ENCODE peak calls at places on chromosomes 4 and X, in five cellular contexts. G is GM23338, T is HCT116, N is HepG2, Q is GM12878. K is an unnamed sample.

GRCh38 chr4:141713771-141714445 is 77.5 kb downstream of the IL15 start:
- DNase-seq in G (peak), T (peak), N (no peak), Q (no peak), K (no peak)

GRCh38 chr4:41160010-41160789 is 54.1 kb downstream of the APBB2 start:
- DNase-seq in G (no peak), T (peak), N (no peak), Q (no peak), K (no peak)

GRCh38 chr4:101306225-101306624 is 41.1 kb downstream of the PPP3CA start:
- DNase-seq in G (peak), T (no peak), N (no peak), Q (no peak), K (no peak)

GRCh38 chrX:42466706-42467105 is 311.3 kb downstream of the PPP1R2C start:
- DNase-seq in G (no peak), T (no peak), N (no peak), Q (no peak), K (no peak)

GRCh38 chrX:54999717-55000598 is at the start of gene APEX2:
- DNase-seq in G (peak), T (peak), N (peak), Q (peak), K (peak)

GRCh38 chr4:61332671-61333070 is 132.5 kb downstream of the ADGRL3 start:
- DNase-seq in G (peak), T (no peak), N (no peak), Q (no peak), K (no peak)

GRCh38 chrX:1422135-1422465 is 30.2 kb upstream of the SLC25A6 start:
- DNase-seq in G (no peak), T (no peak), N (no peak), Q (no peak), K (no peak)

GRCh38 chrX:20217279-20217678 is 49.4 kb downstream of the RPS6KA3 start:
- DNase-seq in G (no peak), T (peak), N (no peak), Q (no peak), K (peak)

GRCh38 chr4:125702406-125702805 is 387.7 kb downstream of the FAT4 start:
- DNase-seq in G (no peak), T (no peak), N (no peak), Q (no peak), K (no peak)

GRCh38 chr4:18075823-18076433 is 54.4 kb upstream of the LCORL start:
- DNase-seq in G (peak), T (peak), N (peak), Q (no peak), K (no peak)

GRCh38 chr4:145097331-145097820 is 620 bp downstream of the ANAPC10 start:
- DNase-seq in G (no peak), T (no peak), N (no peak), Q (no peak), K (no peak)

GRCh38 chrX:17374619-17375360 is at the start of gene NHS:
- DNase-seq in G (peak), T (peak), N (no peak), Q (no peak), K (no peak)

GRCh38 chrX:107226766-107227165 is 20.4 kb downstream of the DNAAF6 start:
- DNase-seq in G (no peak), T (no peak), N (no peak), Q (no peak), K (no peak)

DNA sequence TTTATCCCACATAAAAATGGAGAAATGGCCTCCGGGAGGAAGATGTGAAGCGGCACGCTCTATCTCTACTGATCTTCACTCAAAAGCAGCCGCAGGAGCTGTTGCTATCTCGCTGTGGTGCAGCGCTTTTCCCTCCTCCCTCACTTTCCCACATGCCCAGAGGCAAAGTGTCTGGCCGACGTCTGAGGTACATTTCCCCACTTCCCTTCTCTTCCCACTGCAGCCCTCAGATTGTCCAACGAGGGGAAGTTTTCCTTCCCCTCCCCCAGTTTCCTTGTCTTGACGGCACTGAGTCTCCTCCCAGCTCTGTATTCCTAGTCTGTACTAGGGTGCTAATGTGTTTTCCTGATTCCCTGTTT is 662 bp upstream of the COL25A1 start:
- DNase-seq in G (no peak), T (no peak), N (no peak), Q (no peak), K (no peak)
- TF ChIP-seq EZH2 in G (no peak), T (no peak), N (no peak), Q (no peak), K (no peak)

DNA sequence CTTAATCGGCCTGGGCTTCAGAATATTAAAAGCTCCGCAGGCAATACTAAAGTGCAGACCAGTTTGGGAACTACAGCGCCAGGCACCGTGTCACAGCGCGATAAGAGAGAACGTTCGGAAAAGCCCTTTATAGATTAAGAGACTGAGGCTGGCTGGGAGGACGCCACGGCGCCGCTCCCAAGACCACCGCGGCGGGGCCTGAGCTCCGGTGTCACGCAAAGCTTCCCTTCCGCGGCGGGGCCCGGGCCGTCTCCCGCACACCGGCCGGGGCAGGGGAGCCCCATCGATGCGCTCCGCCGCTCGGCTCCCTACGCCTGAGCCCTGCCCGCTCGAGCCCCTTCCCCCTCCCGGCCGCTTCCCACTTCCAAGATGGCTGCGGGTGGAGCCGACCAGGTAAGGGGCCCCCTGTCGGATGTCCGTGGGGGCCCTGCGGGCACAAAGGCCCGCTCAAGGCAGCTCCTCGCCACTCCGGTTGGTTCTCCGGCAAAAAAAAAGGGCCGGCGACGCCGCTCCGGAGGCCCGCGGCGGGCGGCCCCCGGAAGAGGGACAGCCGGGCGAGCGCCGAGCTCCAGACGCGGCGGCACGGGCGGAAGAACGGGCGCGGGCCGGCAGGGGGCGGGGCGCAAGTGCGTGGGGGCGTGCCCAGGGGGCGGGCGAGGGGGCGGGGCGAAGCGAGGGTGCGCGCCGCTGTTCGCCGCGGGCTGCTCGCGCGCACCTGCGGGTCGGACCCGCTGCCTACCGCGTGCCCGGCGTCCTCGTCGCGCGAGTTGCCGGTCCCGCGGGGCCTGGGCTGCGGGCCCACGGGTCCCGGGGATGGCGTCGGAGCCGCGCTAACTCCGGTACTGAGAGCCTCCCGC is at the start of gene TBC1D14:
- DNase-seq in G (peak), T (peak), N (peak), Q (no peak), K (no peak)
- TF ChIP-seq POLR2AphosphoS5 in G (peak), T (peak), N (peak), Q (peak), K (peak)

GRCh38 chr4:77199701-77200100 is 42.7 kb downstream of the CCNG2 start:
- DNase-seq in G (no peak), T (no peak), N (no peak), Q (no peak), K (no peak)
- TF ChIP-seq EZH2 in G (no peak), T (no peak), N (no peak), Q (no peak), K (no peak)

DNA sequence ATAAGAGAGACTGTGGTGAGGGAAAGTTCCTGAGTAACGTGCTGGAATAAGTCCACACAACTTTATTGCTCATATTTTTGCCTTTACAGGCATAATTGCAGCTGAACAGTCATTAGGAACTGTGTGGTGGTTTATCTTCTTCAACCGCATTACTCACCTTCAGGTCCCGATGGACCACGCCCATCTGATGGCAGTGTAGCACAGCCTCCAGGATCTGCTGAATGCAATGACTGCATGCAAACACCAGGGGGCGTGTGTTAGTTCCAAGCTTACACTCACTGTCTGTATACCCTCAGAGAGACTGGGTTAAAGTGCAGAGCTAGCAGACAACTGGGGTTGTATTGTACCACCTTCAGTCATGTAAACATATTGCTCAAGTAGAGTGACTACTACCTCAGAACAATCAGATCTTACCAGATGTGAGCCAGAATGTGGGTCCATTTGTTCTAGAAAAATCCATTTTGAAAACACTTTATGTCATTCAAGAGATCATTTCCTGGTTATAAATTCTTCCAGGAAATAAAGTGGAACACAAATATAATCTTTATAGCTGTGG is 214.0 kb downstream of the CAMK2D start:
- DNase-seq in G (peak), T (peak), N (peak), Q (peak), K (peak)
- TF ChIP-seq POLR2AphosphoS5 in G (no peak), T (no peak), N (no peak), Q (no peak), K (no peak)

DNA sequence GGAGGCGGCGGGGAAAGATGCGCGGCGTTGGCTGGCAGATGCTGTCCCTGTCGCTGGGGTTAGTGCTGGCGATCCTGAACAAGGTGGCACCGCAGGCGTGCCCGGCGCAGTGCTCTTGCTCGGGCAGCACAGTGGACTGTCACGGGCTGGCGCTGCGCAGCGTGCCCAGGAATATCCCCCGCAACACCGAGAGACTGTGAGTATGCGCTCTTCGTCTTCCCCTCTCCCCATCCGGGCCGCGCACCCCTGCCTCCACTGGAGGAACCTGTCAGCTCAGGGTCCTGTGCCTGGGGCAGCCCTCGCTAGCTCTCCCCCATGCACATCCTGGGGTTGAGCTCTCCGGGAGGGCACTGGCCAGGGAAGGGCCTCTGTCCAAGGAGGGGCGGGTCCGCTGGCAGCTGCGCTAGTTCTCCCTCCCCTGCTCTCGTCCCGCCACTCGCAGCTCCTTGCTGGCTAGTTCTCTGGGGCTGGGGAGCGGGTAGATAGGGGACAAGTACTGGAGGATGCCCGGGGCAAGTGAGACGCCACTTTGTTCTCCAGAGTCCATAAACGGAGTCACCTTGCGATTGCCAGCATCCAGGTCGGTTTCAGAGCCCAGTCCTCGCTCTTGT is 2.2 kb downstream of the SLIT2 start:
- DNase-seq in G (peak), T (no peak), N (no peak), Q (no peak), K (no peak)
- TF ChIP-seq EZH2 in G (peak), T (no peak), N (no peak), Q (no peak), K (no peak)

DNA sequence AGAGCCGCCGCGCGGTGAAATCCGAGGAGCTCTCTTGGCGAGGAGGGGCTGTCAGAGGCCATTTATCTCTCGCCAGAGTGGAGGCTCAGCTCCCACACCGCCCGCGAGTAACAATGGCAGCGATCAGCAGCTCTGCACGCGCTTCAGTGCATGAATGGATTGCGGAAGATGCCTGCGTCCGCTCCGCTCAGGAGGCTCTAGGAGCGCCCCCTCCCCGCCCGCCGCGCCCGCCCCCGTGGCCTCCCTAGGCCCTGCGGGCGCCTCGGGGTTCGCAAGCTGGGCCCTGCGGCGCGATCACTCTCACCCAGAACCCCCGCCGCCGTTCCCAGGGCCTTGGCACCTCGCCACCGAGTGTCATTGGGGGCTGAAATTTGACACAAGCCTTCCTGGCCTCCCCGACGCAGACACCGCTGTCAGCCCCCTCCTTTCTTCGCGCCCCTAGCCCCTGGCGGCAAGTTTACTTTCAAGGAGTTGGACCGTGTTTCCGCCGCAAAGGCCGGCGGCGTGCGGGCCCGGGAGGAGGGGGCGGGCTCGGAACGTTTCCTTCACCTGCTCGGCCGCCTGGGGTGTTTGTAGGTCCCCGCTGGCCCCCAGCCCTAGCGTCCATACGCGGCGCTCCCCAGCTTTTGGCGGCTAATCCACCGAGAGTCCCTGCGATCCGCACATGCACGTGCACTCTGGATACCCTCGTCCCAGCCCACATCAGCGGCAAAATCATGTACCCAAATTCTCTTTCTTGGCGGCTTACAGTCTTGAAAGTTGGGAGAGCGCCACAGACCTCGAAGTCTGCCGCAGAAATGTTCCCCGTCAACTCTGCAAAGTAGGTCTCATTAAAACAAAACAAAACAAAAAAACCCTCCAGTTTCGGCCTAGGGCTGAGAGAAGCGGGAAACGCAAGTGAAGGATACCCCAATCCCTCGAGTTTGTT is 49.0 kb upstream of the BCOR start:
- DNase-seq in G (peak), T (no peak), N (no peak), Q (no peak), K (no peak)
- TF ChIP-seq POLR2AphosphoS5 in G (no peak), T (no peak), N (no peak), Q (no peak), K (no peak)

GRCh38 chr4:37454263-37454800 is 209.8 kb downstream of the NWD2 start:
- DNase-seq in G (no peak), T (no peak), N (no peak), Q (no peak), K (no peak)
- TF ChIP-seq EZH2 in G (no peak), T (no peak), N (no peak), Q (peak), K (no peak)

GRCh38 chr4:185203380-185204237 is at the start of gene CFAP97:
- DNase-seq in G (peak), T (peak), N (peak), Q (no peak), K (no peak)

GRCh38 chr4:185202984-185203379 is 818 bp downstream of the CFAP97 start:
- DNase-seq in G (no peak), T (no peak), N (no peak), Q (no peak), K (no peak)

GRCh38 chr4:185209031-185209851 is at the start of gene SNX25:
- DNase-seq in G (peak), T (peak), N (peak), Q (no peak), K (no peak)

GRCh38 chr4:185204238-185204910 is 574 bp upstream of the CFAP97 start:
- DNase-seq in G (no peak), T (no peak), N (no peak), Q (no peak), K (no peak)

DNA sequence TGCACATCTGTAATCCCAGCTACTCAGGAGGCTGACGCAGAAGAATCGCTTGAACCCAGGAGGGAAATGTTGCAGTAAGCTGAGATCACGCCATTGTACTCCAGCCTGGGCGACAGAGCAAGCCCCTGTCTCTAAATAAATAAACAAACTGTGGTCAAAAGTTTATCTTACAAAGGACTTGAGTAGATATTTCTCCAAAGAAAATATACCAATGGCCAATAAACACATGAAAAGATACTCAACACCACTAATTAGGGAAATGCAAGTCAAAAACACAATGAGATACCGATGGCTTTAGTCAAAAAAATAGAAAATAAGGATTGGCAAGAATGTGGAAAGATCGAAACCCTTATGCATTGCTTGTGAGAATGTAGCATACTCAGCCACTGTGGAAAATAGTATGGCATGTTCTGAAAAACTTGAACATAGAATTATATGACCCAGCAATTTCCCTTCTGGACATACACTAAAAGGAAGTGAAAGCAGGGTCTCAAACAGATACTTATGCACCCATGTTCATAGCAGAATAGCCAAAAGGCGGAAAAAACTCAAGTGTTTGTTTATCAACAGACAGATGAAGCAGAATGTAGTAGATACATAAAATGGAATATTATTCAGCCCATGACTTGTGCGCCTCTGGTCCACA is 2.0 kb upstream of the CFAP97 start:
- DNase-seq in G (no peak), T (no peak), N (no peak), Q (no peak), K (no peak)
- TF ChIP-seq POLR2AphosphoS5 in G (no peak), T (no peak), N (no peak), Q (no peak), K (no peak)

K was measured in SK-N-MC.